ENCODE peak calls at places on chromosomes 11 and 22, in six cellular contexts. P is fibroblast of lung, V is endothelial cell of umbilical vein, T is body of pancreas, Q is brain microvascular endothelial cell, L is kidney. O is an unnamed sample.

GRCh38 chr11:64862914-64863313 is 15.5 kb downstream of the EHD1 start:
- DNase-seq in P (peak), V (no peak), T (no peak), Q (no peak), L (no peak), O (no peak)

GRCh38 chr11:15660496-15660895 is 545.8 kb downstream of the INSC start:
- DNase-seq in P (no peak), V (no peak), T (no peak), Q (no peak), L (no peak), O (no peak)

GRCh38 chr22:27213766-27214581 is 556.6 kb downstream of the MIAT start:
- DNase-seq in P (peak), V (peak), T (peak), Q (peak), L (peak), O (no peak)

GRCh38 chr11:57072640-57073039 is 83.9 kb downstream of the OR5AK2 start:
- DNase-seq in P (peak), V (peak), T (no peak), Q (peak), L (no peak), O (no peak)

GRCh38 chr11:109362059-109362458 is 59.9 kb upstream of the C11orf87 start:
- DNase-seq in P (peak), V (no peak), T (no peak), Q (peak), L (no peak), O (no peak)

GRCh38 chr11:70230151-70230839 is 27.2 kb downstream of the FADD start:
- DNase-seq in P (peak), V (no peak), T (no peak), Q (no peak), L (no peak), O (no peak)

GRCh38 chr11:94504689-94505293 is 7.5 kb upstream of the C11orf97 start:
- DNase-seq in P (peak), V (peak), T (no peak), Q (peak), L (no peak), O (no peak)

GRCh38 chr22:39665229-39665628 is 94.7 kb downstream of the CACNA1I start:
- DNase-seq in P (no peak), V (no peak), T (no peak), Q (no peak), L (no peak), O (no peak)

GRCh38 chr11:15824060-15824459 is 532.3 kb downstream of the SOX6 start:
- DNase-seq in P (peak), V (no peak), T (no peak), Q (no peak), L (no peak), O (no peak)

GRCh38 chr11:59199546-59200420 is 12.9 kb downstream of the MPEG1 start:
- DNase-seq in P (no peak), V (no peak), T (no peak), Q (no peak), L (no peak), O (no peak)

GRCh38 chr22:20092477-20092854 is 12.4 kb downstream of the DGCR8 start:
- DNase-seq in P (no peak), V (no peak), T (no peak), Q (no peak), L (peak), O (no peak)

GRCh38 chr22:20091690-20092476 is 11.8 kb downstream of the DGCR8 start:
- DNase-seq in P (no peak), V (no peak), T (no peak), Q (no peak), L (peak), O (no peak)

GRCh38 chr22:20089226-20089976 is 9.4 kb downstream of the DGCR8 start:
- DNase-seq in P (no peak), V (no peak), T (no peak), Q (no peak), L (peak), O (no peak)

GRCh38 chr22:20089977-20090729 is 10.1 kb downstream of the DGCR8 start:
- DNase-seq in P (no peak), V (no peak), T (no peak), Q (peak), L (peak), O (no peak)

DNA sequence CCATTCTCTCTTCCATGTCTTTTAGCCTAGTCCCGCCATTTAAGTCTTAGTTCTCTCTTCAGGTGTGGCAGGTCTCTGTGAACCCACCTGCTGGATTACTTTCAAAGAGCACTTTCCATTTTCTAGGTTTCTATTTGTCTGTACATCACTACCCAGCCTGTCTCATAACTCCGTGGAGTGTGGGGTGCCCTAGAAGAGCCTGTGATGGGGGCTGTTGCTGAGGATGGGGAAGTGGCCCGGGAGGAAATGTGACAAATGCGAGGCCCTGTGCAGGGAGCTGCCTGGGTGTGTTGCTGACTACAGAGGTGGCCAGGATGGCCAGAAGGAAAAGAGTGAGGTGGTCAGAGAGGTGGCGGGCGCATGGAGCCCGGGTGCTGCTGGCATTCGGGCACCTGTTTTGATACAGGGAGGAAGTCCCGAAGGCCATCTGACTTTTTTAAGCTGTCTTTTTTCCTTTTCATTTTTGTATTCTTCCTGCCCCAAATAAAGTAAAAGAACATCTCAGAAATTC is 10.7 kb downstream of the DGCR8 start:
- DNase-seq in P (no peak), V (no peak), T (no peak), Q (no peak), L (peak), O (no peak)
- H3K27ac ChIP-seq in P (no peak), V (no peak), T (no peak), Q (peak), L (no peak), O (no peak)

GRCh38 chr11:110713469-110713776 is 1.2 kb upstream of the ARHGAP20 start:
- DNase-seq in P (no peak), V (no peak), T (no peak), Q (no peak), L (peak), O (no peak)
- H3K4me3 ChIP-seq in P (no peak), V (no peak), T (no peak), Q (no peak), L (peak), O (no peak)

GRCh38 chr11:73141031-73141308 is 1.1 kb downstream of the FCHSD2 start:
- DNase-seq in P (peak), V (no peak), T (no peak), Q (no peak), L (peak), O (peak)
- TF ChIP-seq CTCF in P (no peak), V (no peak), T (no peak), Q (no peak), L (no peak), O (no peak)

DNA sequence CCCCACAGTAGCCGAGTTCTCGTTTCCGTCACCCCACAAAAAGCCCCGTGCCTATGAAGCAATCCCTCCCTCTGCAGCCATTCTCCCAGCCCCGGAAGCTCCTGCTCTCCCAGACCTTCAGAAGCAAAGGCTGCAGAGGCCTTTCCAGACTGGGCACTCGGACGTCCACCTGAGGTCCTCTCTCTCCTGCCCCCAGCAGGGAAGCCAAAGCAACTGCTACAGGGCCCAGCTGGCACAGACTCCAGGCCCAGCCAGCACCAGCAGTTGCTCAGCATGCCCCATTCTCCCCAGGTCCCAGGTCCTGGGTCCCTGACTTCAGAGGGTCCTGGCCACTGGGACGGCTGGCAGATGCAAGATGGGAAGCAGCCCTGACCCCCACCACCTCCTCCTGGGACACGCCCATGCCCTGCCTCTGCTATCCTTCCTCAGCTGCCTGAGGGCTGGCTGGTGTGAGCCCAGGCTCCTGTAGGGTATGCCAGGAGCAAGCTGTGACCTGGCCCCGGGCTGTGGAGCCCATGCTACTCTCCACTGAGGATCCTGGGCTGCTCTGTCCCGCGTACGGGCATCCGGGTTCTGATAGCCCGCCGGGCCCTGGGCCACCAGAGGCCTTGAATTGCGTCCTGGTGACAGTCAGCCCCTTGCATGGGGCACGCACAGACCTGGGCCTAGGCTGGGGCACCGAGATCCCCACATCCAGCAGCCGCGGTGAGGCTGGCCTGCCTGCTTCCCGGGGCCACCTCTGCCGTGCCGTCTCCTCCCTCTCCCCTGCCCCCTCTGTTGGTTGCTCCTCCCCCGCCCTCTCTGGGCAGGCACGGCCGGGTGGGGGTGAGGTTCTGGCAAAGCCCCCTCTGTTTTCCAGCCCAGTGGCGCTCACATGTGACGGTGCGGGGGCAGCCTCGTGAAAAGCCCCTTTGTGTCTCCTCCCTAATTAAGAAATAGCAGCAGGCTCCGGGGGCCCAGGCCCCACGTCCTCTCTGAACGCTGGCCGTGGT is 1310.3 kb downstream of the BRD1 start:
- DNase-seq in P (no peak), V (no peak), T (peak), Q (no peak), L (no peak), O (peak)
- H3K27ac ChIP-seq in P (no peak), V (no peak), T (no peak), Q (no peak), L (no peak), O (no peak)

GRCh38 chr22:25419247-25420113 is 145.0 kb upstream of the GRK3 start:
- DNase-seq in P (no peak), V (peak), T (no peak), Q (peak), L (peak), O (no peak)
- H3K4me3 ChIP-seq in P (no peak), V (no peak), T (no peak), Q (no peak), L (no peak), O (peak)

GRCh38 chr22:42930810-42931420 is 73.8 kb upstream of the ARFGAP3 start:
- DNase-seq in P (peak), V (no peak), T (peak), Q (peak), L (no peak), O (no peak)
- TF ChIP-seq CTCF in P (no peak), V (no peak), T (peak), Q (peak), L (no peak), O (no peak)

GRCh38 chr22:43993072-43993760 is 30.9 kb upstream of the PARVB start:
- DNase-seq in P (peak), V (peak), T (peak), Q (peak), L (no peak), O (peak)

GRCh38 chr22:43995057-43995685 is 28.9 kb upstream of the PARVB start:
- DNase-seq in P (no peak), V (no peak), T (no peak), Q (no peak), L (no peak), O (no peak)

GRCh38 chr22:43992331-43992821 is 31.7 kb upstream of the PARVB start:
- DNase-seq in P (peak), V (no peak), T (no peak), Q (peak), L (no peak), O (no peak)

GRCh38 chr22:43994416-43994815 is 29.7 kb upstream of the PARVB start:
- DNase-seq in P (no peak), V (no peak), T (no peak), Q (no peak), L (no peak), O (no peak)

GRCh38 chr22:43994006-43994405 is 30.1 kb upstream of the PARVB start:
- DNase-seq in P (no peak), V (no peak), T (no peak), Q (no peak), L (no peak), O (no peak)
- H3K27ac ChIP-seq in P (no peak), V (no peak), T (no peak), Q (no peak), L (no peak), O (no peak)

DNA sequence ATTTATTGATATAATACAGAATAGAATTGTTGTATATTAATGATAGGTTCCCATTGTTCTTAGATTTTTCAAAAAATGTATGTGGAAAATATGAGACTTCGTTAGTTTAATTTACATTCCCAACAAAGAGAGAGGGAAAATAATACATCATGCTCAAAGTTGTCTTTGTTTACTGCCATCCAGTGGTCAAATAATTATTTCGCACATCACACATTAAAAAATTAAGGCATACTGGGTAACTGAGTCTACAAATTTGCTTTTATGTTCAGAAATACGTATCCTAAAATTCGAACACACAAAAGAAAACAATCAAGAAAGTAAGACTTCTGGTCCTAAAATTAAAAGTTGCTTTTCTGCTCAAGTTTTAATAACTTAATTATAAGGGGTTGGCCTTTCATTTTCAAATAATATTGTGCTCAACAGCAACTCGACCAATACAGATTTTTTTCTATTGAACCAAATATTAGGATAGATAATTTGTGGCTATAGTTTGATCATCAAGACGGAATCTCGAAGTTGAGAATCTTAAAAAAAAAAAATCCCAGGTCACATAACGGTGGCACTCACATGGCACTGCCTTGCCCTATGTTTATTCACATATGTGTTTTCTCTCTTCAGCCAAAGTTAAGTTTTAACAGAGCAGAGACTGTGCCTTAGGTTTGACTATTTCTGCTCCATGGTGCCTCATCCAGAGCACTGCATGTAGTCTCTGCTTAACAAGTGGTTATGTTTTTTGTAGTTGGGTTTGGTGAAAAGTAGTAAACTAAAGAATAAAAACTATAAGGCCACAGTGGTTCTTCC is 12.3 kb downstream of the PDGFD start:
- DNase-seq in P (peak), V (peak), T (no peak), Q (no peak), L (no peak), O (no peak)
- H3K4me3 ChIP-seq in P (no peak), V (no peak), T (no peak), Q (no peak), L (no peak), O (no peak)

O was measured in WERI-Rb-1.